ENCODE peak calls at places on chromosome 1, in four cellular contexts. One of them, this sample, is unnamed.

GRCh38 chr1:174217248-174217647 is 57.9 kb downstream of the RABGAP1L start:
- DNase-seq in activated CD4-positive, alpha-beta T cell treated with anti-CD3 and anti-CD28 coated beads for 48 hours: no peak
- DNase-seq in HCEC 1CT: no peak
- DNase-seq in brain microvascular endothelial cell: no peak
- DNase-seq in this sample: no peak

GRCh38 chr1:203968728-203969127 is 104.2 kb upstream of the SOX13 start:
- DNase-seq in activated CD4-positive, alpha-beta T cell treated with anti-CD3 and anti-CD28 coated beads for 48 hours: no peak
- DNase-seq in HCEC 1CT: no peak
- DNase-seq in brain microvascular endothelial cell: no peak
- DNase-seq in this sample: no peak

GRCh38 chr1:153546371-153546770 is 765 bp upstream of the S100A4 start:
- DNase-seq in activated CD4-positive, alpha-beta T cell treated with anti-CD3 and anti-CD28 coated beads for 48 hours: no peak
- DNase-seq in HCEC 1CT: no peak
- DNase-seq in brain microvascular endothelial cell: no peak
- DNase-seq in this sample: no peak

GRCh38 chr1:91881280-91881679 is 4.7 kb downstream of the TGFBR3 start:
- DNase-seq in activated CD4-positive, alpha-beta T cell treated with anti-CD3 and anti-CD28 coated beads for 48 hours: no peak
- DNase-seq in HCEC 1CT: no peak
- DNase-seq in brain microvascular endothelial cell: no peak
- DNase-seq in this sample: no peak

GRCh38 chr1:145846191-145846590 is 761 bp downstream of the NUDT17 start:
- DNase-seq in activated CD4-positive, alpha-beta T cell treated with anti-CD3 and anti-CD28 coated beads for 48 hours: peak; percentile 40
- DNase-seq in HCEC 1CT: peak; percentile 18
- DNase-seq in brain microvascular endothelial cell: no peak
- DNase-seq in this sample: peak; percentile 23

GRCh38 chr1:211336161-211336560 is 9.5 kb downstream of the TRAF5 start:
- DNase-seq in activated CD4-positive, alpha-beta T cell treated with anti-CD3 and anti-CD28 coated beads for 48 hours: no peak
- DNase-seq in HCEC 1CT: no peak
- DNase-seq in brain microvascular endothelial cell: no peak
- DNase-seq in this sample: no peak

GRCh38 chr1:25120286-25120685 is 112.0 kb downstream of the SYF2 start:
- DNase-seq in activated CD4-positive, alpha-beta T cell treated with anti-CD3 and anti-CD28 coated beads for 48 hours: no peak
- DNase-seq in HCEC 1CT: no peak
- DNase-seq in brain microvascular endothelial cell: no peak
- DNase-seq in this sample: no peak

GRCh38 chr1:47646676-47647075 is 208.8 kb downstream of the FOXD2 start:
- DNase-seq in activated CD4-positive, alpha-beta T cell treated with anti-CD3 and anti-CD28 coated beads for 48 hours: no peak
- DNase-seq in HCEC 1CT: no peak
- DNase-seq in brain microvascular endothelial cell: no peak
- DNase-seq in this sample: no peak

GRCh38 chr1:43067856-43068751 is 104.0 kb downstream of the EBNA1BP2 start:
- DNase-seq in activated CD4-positive, alpha-beta T cell treated with anti-CD3 and anti-CD28 coated beads for 48 hours: no peak
- DNase-seq in HCEC 1CT: no peak
- DNase-seq in brain microvascular endothelial cell: no peak
- DNase-seq in this sample: no peak

GRCh38 chr1:229139320-229139719 is 131.6 kb upstream of the RAB4A start:
- DNase-seq in activated CD4-positive, alpha-beta T cell treated with anti-CD3 and anti-CD28 coated beads for 48 hours: peak; percentile 41
- DNase-seq in HCEC 1CT: no peak
- DNase-seq in brain microvascular endothelial cell: no peak
- DNase-seq in this sample: no peak

GRCh38 chr1:201016211-201016651 is 7.3 kb downstream of the KIF21B start:
- DNase-seq in activated CD4-positive, alpha-beta T cell treated with anti-CD3 and anti-CD28 coated beads for 48 hours: no peak
- DNase-seq in HCEC 1CT: no peak
- DNase-seq in brain microvascular endothelial cell: no peak
- DNase-seq in this sample: peak; percentile 85

GRCh38 chr1:173038875-173039554 is 11.7 kb downstream of the TNFSF18 start:
- DNase-seq in activated CD4-positive, alpha-beta T cell treated with anti-CD3 and anti-CD28 coated beads for 48 hours: peak; percentile 15
- DNase-seq in HCEC 1CT: no peak
- DNase-seq in brain microvascular endothelial cell: no peak
- DNase-seq in this sample: no peak

GRCh38 chr1:106619080-106619826 is 437.2 kb upstream of the PRMT6 start:
- DNase-seq in activated CD4-positive, alpha-beta T cell treated with anti-CD3 and anti-CD28 coated beads for 48 hours: no peak
- DNase-seq in HCEC 1CT: no peak
- DNase-seq in brain microvascular endothelial cell: no peak
- DNase-seq in this sample: no peak

GRCh38 chr1:209546390-209547080 is 37.0 kb upstream of the CAMK1G start:
- DNase-seq in activated CD4-positive, alpha-beta T cell treated with anti-CD3 and anti-CD28 coated beads for 48 hours: no peak
- DNase-seq in HCEC 1CT: no peak
- DNase-seq in brain microvascular endothelial cell: no peak
- DNase-seq in this sample: no peak

GRCh38 chr1:226292874-226293552 is 16.0 kb downstream of the LIN9 start:
- DNase-seq in activated CD4-positive, alpha-beta T cell treated with anti-CD3 and anti-CD28 coated beads for 48 hours: no peak
- DNase-seq in HCEC 1CT: no peak
- DNase-seq in brain microvascular endothelial cell: no peak
- DNase-seq in this sample: no peak

GRCh38 chr1:207025144-207025880 is 7.2 kb downstream of the C1orf116 start:
- DNase-seq in activated CD4-positive, alpha-beta T cell treated with anti-CD3 and anti-CD28 coated beads for 48 hours: no peak
- DNase-seq in HCEC 1CT: peak; percentile 61
- DNase-seq in brain microvascular endothelial cell: no peak
- DNase-seq in this sample: no peak

GRCh38 chr1:70438529-70438928 is 27.5 kb downstream of the CTH start:
- DNase-seq in activated CD4-positive, alpha-beta T cell treated with anti-CD3 and anti-CD28 coated beads for 48 hours: no peak
- DNase-seq in HCEC 1CT: no peak
- DNase-seq in brain microvascular endothelial cell: no peak
- DNase-seq in this sample: no peak

GRCh38 chr1:238898856-238899255 is 487.5 kb upstream of the CHRM3 start:
- DNase-seq in activated CD4-positive, alpha-beta T cell treated with anti-CD3 and anti-CD28 coated beads for 48 hours: no peak
- DNase-seq in HCEC 1CT: no peak
- DNase-seq in brain microvascular endothelial cell: no peak
- DNase-seq in this sample: no peak

GRCh38 chr1:202159534-202160371 is 649 bp downstream of the PTPN7 start:
- DNase-seq in activated CD4-positive, alpha-beta T cell treated with anti-CD3 and anti-CD28 coated beads for 48 hours: peak; percentile 82
- DNase-seq in HCEC 1CT: no peak
- DNase-seq in brain microvascular endothelial cell: no peak
- DNase-seq in this sample: no peak

GRCh38 chr1:24155011-24155782 is 12.3 kb upstream of the IL22RA1 start:
- DNase-seq in activated CD4-positive, alpha-beta T cell treated with anti-CD3 and anti-CD28 coated beads for 48 hours: peak; percentile 40
- DNase-seq in HCEC 1CT: no peak
- DNase-seq in brain microvascular endothelial cell: no peak
- DNase-seq in this sample: peak; percentile 66

GRCh38 chr1:17732475-17732874 is 22.7 kb upstream of the ACTL8 start:
- DNase-seq in activated CD4-positive, alpha-beta T cell treated with anti-CD3 and anti-CD28 coated beads for 48 hours: no peak
- DNase-seq in HCEC 1CT: peak; percentile 52
- DNase-seq in brain microvascular endothelial cell: peak; percentile 24
- DNase-seq in this sample: no peak

GRCh38 chr1:160125761-160126160 is 10.2 kb downstream of the ATP1A2 start:
- DNase-seq in activated CD4-positive, alpha-beta T cell treated with anti-CD3 and anti-CD28 coated beads for 48 hours: no peak
- DNase-seq in HCEC 1CT: peak; percentile 83
- DNase-seq in brain microvascular endothelial cell: peak; percentile 27
- DNase-seq in this sample: no peak

GRCh38 chr1:25689686-25690381 is 73.2 kb downstream of the MAN1C1 start:
- DNase-seq in activated CD4-positive, alpha-beta T cell treated with anti-CD3 and anti-CD28 coated beads for 48 hours: no peak
- DNase-seq in HCEC 1CT: no peak
- DNase-seq in brain microvascular endothelial cell: no peak
- DNase-seq in this sample: no peak

GRCh38 chr1:200438911-200439310 is 29.1 kb upstream of the ZNF281 start:
- DNase-seq in activated CD4-positive, alpha-beta T cell treated with anti-CD3 and anti-CD28 coated beads for 48 hours: no peak
- DNase-seq in HCEC 1CT: peak; percentile 66
- DNase-seq in brain microvascular endothelial cell: no peak
- DNase-seq in this sample: no peak

GRCh38 chr1:36883315-36883949 is 150.9 kb downstream of the GRIK3 start:
- DNase-seq in activated CD4-positive, alpha-beta T cell treated with anti-CD3 and anti-CD28 coated beads for 48 hours: no peak
- DNase-seq in HCEC 1CT: no peak
- DNase-seq in brain microvascular endothelial cell: no peak
- DNase-seq in this sample: no peak

GRCh38 chr1:8455700-8456305 is 137.9 kb downstream of the SLC45A1 start:
- DNase-seq in activated CD4-positive, alpha-beta T cell treated with anti-CD3 and anti-CD28 coated beads for 48 hours: no peak
- DNase-seq in HCEC 1CT: no peak
- DNase-seq in brain microvascular endothelial cell: no peak
- DNase-seq in this sample: no peak

GRCh38 chr1:177703888-177704446 is 265.9 kb downstream of the SEC16B start:
- DNase-seq in activated CD4-positive, alpha-beta T cell treated with anti-CD3 and anti-CD28 coated beads for 48 hours: no peak
- DNase-seq in HCEC 1CT: no peak
- DNase-seq in brain microvascular endothelial cell: no peak
- DNase-seq in this sample: no peak

GRCh38 chr1:35899941-35900340 is 16.9 kb downstream of the AGO1 start:
- DNase-seq in activated CD4-positive, alpha-beta T cell treated with anti-CD3 and anti-CD28 coated beads for 48 hours: no peak
- DNase-seq in HCEC 1CT: no peak
- DNase-seq in brain microvascular endothelial cell: no peak
- DNase-seq in this sample: no peak

GRCh38 chr1:245222931-245223330 is 68.1 kb downstream of the KIF26B start:
- DNase-seq in activated CD4-positive, alpha-beta T cell treated with anti-CD3 and anti-CD28 coated beads for 48 hours: no peak
- DNase-seq in HCEC 1CT: no peak
- DNase-seq in brain microvascular endothelial cell: no peak
- DNase-seq in this sample: no peak

GRCh38 chr1:17405898-17406759 is 33.3 kb downstream of the RCC2 start:
- DNase-seq in activated CD4-positive, alpha-beta T cell treated with anti-CD3 and anti-CD28 coated beads for 48 hours: peak; percentile 67
- DNase-seq in HCEC 1CT: peak; percentile 43
- DNase-seq in brain microvascular endothelial cell: peak; percentile 46
- DNase-seq in this sample: peak; percentile 23